ENCODE peak calls at places on chromosomes 11 and 22, in four cellular contexts. A, J, N and O are unnamed samples.

GRCh38 chr11:103910721-103911120 is 125.7 kb upstream of the DDI1 start:
- DNase-seq in A (no peak), J (no peak), N (no peak), O (no peak)

GRCh38 chr11:74754507-74755255 is 6.0 kb downstream of the RNF169 start:
- DNase-seq in A (peak), J (no peak), N (no peak), O (no peak)

GRCh38 chr11:74002832-74003231 is 6.1 kb downstream of the UCP3 start:
- DNase-seq in A (no peak), J (no peak), N (no peak), O (no peak)

GRCh38 chr22:22031183-22031560 is 48.6 kb upstream of the TOP3B start:
- DNase-seq in A (no peak), J (no peak), N (no peak), O (no peak)

GRCh38 chr11:69394234-69394891 is 87.1 kb upstream of the LINC01488 start:
- DNase-seq in A (no peak), J (no peak), N (no peak), O (no peak)

GRCh38 chr11:59102259-59102765 is 4.7 kb upstream of the FAM111B start:
- DNase-seq in A (peak), J (peak), N (peak), O (peak)

GRCh38 chr11:2268911-2269600 is 1.3 kb downstream of the ASCL2 start:
- DNase-seq in A (no peak), J (peak), N (peak), O (peak)

GRCh38 chr11:128902515-128903066 is 11.4 kb downstream of the KCNJ5 start:
- DNase-seq in A (peak), J (no peak), N (no peak), O (no peak)

GRCh38 chr11:66548774-66549630 is 2.3 kb downstream of the ACTN3 start:
- DNase-seq in A (no peak), J (no peak), N (no peak), O (no peak)

GRCh38 chr22:44182591-44183588 is 2.2 kb downstream of the PARVG start:
- DNase-seq in A (no peak), J (peak), N (peak), O (no peak)

GRCh38 chr11:65821107-65821506 is 12.7 kb upstream of the SNX32 start:
- DNase-seq in A (no peak), J (peak), N (peak), O (no peak)

GRCh38 chr11:121194731-121195596 is 93.9 kb downstream of the TECTA start:
- DNase-seq in A (peak), J (peak), N (peak), O (peak)

GRCh38 chr11:37788141-37788877 is 1190.3 kb upstream of the RAG2 start:
- DNase-seq in A (peak), J (no peak), N (no peak), O (peak)

GRCh38 chr11:93238956-93239355 is 41.2 kb upstream of the SLC36A4 start:
- DNase-seq in A (no peak), J (no peak), N (no peak), O (no peak)

GRCh38 chr11:130037881-130038601 is 31.7 kb upstream of the APLP2 start:
- DNase-seq in A (no peak), J (no peak), N (no peak), O (peak)

GRCh38 chr22:42891696-42892095 is 34.6 kb upstream of the ARFGAP3 start:
- DNase-seq in A (no peak), J (no peak), N (no peak), O (no peak)

GRCh38 chr11:44950625-44951472 is at the start of gene TP53I11:
- DNase-seq in A (peak), J (peak), N (peak), O (peak)

GRCh38 chr22:32858957-32859356 is 57.5 kb downstream of the TIMP3 start:
- DNase-seq in A (no peak), J (no peak), N (no peak), O (no peak)

GRCh38 chr11:46665356-46665755 is 35.1 kb downstream of the ARHGAP1 start:
- DNase-seq in A (no peak), J (no peak), N (peak), O (no peak)

GRCh38 chr11:117856892-117857291 is 19.6 kb downstream of the FXYD6 start:
- DNase-seq in A (no peak), J (no peak), N (peak), O (no peak)

GRCh38 chr11:7910389-7910788 is 20.7 kb downstream of the OR10A6 start:
- DNase-seq in A (no peak), J (peak), N (no peak), O (no peak)

GRCh38 chr11:111982532-111983186 is 42.5 kb upstream of the DLAT start:
- DNase-seq in A (no peak), J (peak), N (no peak), O (no peak)

GRCh38 chr11:111324277-111324720 is 26.0 kb downstream of the POU2AF3 start:
- DNase-seq in A (peak), J (no peak), N (no peak), O (peak)

GRCh38 chr11:134741453-134742227 is 329.6 kb upstream of the B3GAT1 start:
- DNase-seq in A (no peak), J (no peak), N (no peak), O (no peak)

GRCh38 chr11:8290122-8290810 is 26.6 kb upstream of the LMO1 start:
- DNase-seq in A (no peak), J (no peak), N (peak), O (no peak)

GRCh38 chr11:75597636-75598035 is 35.6 kb downstream of the SERPINH1 start:
- DNase-seq in A (no peak), J (peak), N (no peak), O (no peak)

DNA sequence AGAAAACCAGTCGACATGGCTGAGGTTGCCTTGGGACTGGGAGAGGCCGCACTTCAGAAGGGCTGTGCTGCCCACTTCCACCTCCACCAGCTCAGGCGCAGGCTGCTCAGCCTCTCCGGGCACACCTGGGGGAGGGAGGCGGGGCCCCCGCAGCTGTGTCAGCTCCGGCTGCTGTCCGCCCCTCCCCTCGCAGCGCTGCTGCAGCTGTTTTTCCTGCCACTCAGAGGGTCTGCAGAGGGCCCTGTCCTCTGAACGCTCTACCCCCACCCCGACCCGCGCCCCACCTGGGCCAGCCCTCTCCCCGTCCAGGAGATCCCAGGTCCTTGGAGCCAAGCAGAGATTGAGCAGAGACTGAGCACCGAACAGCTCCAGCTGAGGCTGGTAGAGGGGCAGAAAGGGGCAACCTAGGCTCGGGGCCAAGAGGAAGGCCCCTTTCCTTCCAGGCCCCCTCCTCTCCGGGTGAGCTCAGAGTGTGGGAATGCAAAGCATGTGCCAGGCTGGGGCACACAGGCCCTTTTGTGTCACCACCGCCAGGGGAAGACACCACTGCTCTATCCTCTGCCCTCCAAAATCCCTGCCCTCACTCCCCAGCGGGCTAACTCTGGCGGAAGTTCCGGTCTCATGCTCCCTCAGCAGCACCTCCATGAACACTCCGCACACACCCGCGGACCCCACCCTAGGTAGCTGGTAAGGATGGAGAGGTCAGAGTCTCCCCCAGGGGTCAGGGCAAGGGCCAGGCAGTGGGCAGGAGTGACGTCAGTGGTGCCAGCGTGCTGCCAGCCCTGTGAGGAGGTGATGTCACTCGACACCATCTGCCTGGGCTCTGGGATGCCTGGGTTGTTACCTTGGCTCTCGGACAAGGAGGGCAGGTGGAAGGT is 1.6 kb downstream of the MCAM start:
- DNase-seq in A (no peak), J (no peak), N (no peak), O (peak)
- H3K4me3 ChIP-seq in A (peak), J (peak), N (peak), O (no peak)

GRCh38 chr22:36911887-36912661 is 1.4 kb upstream of the CSF2RB start:
- DNase-seq in A (peak), J (no peak), N (no peak), O (no peak)

GRCh38 chr22:36912694-36913430 is 566 bp upstream of the CSF2RB start:
- DNase-seq in A (no peak), J (no peak), N (peak), O (no peak)

GRCh38 chr22:36916034-36916433 is 2.6 kb downstream of the CSF2RB start:
- DNase-seq in A (no peak), J (no peak), N (no peak), O (no peak)

GRCh38 chr22:36914383-36914752 is 940 bp downstream of the CSF2RB start:
- DNase-seq in A (no peak), J (no peak), N (peak), O (no peak)

DNA sequence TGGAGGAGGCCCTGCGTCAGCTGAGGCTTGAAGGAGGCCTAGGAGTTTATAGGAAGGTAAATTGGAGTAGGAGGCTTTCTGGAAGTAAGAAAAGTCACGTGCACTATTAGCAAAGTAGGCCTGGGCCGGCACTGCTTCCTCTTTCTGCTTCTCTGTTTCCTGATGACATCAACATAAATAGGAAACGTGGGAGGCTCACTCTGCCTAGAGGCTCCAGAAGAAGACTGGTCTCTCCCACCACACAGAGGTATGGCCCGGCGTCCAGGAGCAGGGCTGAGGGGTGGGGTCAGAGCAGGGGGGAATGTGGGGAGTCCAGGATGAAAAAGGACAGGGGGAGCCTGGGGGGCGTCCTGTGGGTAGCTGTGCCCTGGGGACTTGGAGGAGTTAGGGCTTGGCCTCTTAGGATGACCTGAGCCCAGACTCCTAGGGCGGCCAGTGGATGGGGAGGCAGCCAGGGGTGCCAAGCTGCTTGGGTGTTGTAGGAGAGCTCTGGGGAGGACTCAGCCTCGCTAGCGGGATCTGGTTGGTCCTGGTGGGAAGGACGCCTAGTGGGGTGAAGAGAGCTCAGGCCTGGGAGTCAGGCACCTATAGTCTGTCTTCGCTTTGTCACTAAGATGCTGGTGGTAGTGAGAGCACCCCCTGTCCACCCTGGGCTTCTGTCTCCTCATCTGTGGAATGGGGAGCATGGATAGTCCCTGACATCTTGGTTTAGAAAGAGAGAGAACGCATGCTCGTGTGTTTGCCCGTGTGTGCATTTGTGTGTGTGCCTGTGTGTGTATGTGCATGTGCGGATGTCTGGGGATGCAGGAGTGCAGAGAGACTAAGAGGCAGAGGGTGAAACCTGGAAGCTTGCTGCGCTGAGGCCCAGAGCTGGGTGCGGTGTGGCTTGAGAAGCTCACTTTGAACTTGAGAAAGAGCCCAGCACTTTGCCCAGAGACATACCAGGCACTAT is at the start of gene CSF2RB:
- DNase-seq in A (no peak), J (no peak), N (peak), O (no peak)
- H3K4me3 ChIP-seq in A (no peak), J (no peak), N (peak), O (no peak)

GRCh38 chr11:31926816-31927528 is 115.8 kb upstream of the PAX6 start:
- DNase-seq in A (no peak), J (no peak), N (no peak), O (no peak)
- H3K4me3 ChIP-seq in A (no peak), J (no peak), N (no peak), O (no peak)

GRCh38 chr22:49948116-49948515 is 12.5 kb upstream of the PIM3 start:
- DNase-seq in A (no peak), J (peak), N (no peak), O (no peak)

GRCh38 chr22:49949914-49950292 is 10.7 kb upstream of the PIM3 start:
- DNase-seq in A (no peak), J (no peak), N (no peak), O (no peak)

GRCh38 chr22:49950396-49950994 is 10.1 kb upstream of the PIM3 start:
- DNase-seq in A (no peak), J (no peak), N (no peak), O (no peak)

GRCh38 chr22:49948573-49948957 is 12.0 kb upstream of the PIM3 start:
- DNase-seq in A (no peak), J (no peak), N (no peak), O (no peak)

DNA sequence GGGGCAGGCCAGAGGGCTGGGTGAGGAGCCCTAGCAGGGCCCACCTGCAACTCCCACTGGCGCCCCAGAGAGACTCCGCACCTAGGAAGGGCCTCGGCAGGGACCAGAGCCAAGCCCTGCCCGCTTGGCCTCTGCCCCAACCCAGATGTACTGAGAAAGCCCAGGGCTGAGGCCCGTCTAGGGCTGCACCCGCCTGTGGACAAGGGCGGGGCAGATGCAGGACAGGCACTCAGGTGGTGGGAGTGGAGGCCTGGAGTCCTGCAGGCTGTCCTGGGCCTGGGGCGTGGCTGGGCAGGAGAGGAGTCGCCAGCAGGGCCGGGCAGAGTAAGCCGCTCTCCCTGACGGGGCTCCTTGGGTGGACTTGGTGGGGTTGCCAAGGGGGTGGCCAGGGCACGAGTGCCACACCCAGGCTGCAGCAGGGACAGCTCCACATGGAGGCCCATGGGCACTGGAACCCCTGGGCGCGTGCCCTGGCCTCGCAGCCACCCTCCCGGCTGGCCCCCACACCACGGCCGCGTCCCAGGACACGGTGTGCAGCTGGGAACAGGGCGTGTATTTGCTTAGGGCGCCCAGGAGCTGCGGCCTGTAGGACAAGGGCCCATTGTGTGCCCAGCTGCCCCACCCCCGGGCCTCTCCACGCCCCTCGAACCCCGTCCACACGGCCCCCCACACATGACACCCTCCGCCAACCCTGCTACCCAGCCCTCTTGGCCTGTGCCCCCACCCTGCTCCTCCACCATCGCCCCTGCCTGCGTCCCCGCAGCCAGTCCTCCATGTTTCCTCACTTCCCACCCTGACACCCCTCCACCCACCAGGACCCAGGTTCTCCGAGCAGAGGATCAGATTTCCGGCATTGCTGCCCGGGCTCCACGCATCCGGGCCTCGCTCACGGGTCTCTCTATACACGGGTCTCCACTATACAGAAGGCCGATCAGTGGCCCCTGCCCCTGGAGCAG is 11.3 kb upstream of the PIM3 start:
- DNase-seq in A (no peak), J (peak), N (peak), O (no peak)
- H3K4me3 ChIP-seq in A (no peak), J (peak), N (no peak), O (no peak)